ENCODE peak calls at places on chromosomes 6 and 20, in five cellular contexts. T is DMS153; H is mucosa of gallbladder; C is activated T-helper 1 cell treated with anti-CD3 and anti-CD28 coated beads, Interleukin-12 subunit alpha, Interleukin-12 subunit beta, Interleukin-2, Interleukin-4 antibody, amounts not matched to agents 30 ng/mL and 10 ng/mL and 1 ng/mL, durations not matched to agents 14 hours and 24 hours and 36 hours; B is stimulated activated CD4-positive, alpha-beta T cell treated with anti-CD3 and anti-CD28 coated beads, Interleukin-15, amount 100 ng/mL, for 1 hour. G is an unnamed sample.

GRCh38 chr6:36701401-36701991 is 3.9 kb downstream of the RAB44 start:
- DNase-seq in T (no peak), H (no peak), C (no peak), B (no peak), G (no peak)

GRCh38 chr6:11221623-11222384 is 10.7 kb downstream of the NEDD9 start:
- DNase-seq in T (no peak), H (no peak), C (no peak), B (no peak), G (no peak)

GRCh38 chr20:47534405-47534804 is 32.7 kb downstream of the NCOA3 start:
- DNase-seq in T (no peak), H (no peak), C (no peak), B (no peak), G (no peak)

GRCh38 chr6:117346142-117346930 is 79.4 kb downstream of the ROS1 start:
- DNase-seq in T (peak), H (no peak), C (no peak), B (no peak), G (no peak)

GRCh38 chr20:40689943-40690835 is 1.2 kb upstream of the MAFB start:
- DNase-seq in T (peak), H (peak), C (peak), B (no peak), G (peak)

GRCh38 chr6:39228111-39228971 is 934 bp downstream of the KCNK5 start:
- DNase-seq in T (no peak), H (no peak), C (no peak), B (no peak), G (no peak)

GRCh38 chr20:8018928-8019177 is 708 bp downstream of the TMX4 start:
- DNase-seq in T (peak), H (no peak), C (no peak), B (no peak), G (no peak)

GRCh38 chr6:98716341-98716740 is 118.0 kb upstream of the POU3F2 start:
- DNase-seq in T (peak), H (no peak), C (no peak), B (no peak), G (no peak)

GRCh38 chr6:123182998-123183397 is 187.0 kb downstream of the CLVS2 start:
- DNase-seq in T (no peak), H (no peak), C (no peak), B (no peak), G (no peak)

GRCh38 chr6:13678255-13678983 is 33.2 kb downstream of the RANBP9 start:
- DNase-seq in T (no peak), H (no peak), C (no peak), B (no peak), G (no peak)

GRCh38 chr6:131135244-131136020 is at the start of gene AKAP7:
- DNase-seq in T (no peak), H (peak), C (peak), B (peak), G (peak)

GRCh38 chr6:140542858-140543257 is 1168.4 kb upstream of the CITED2 start:
- DNase-seq in T (peak), H (no peak), C (no peak), B (no peak), G (no peak)

GRCh38 chr6:141866731-141867502 is 265.8 kb upstream of the GJE1 start:
- DNase-seq in T (no peak), H (no peak), C (no peak), B (no peak), G (no peak)

GRCh38 chr6:107965746-107966145 is 7.7 kb upstream of the SEC63 start:
- DNase-seq in T (no peak), H (no peak), C (no peak), B (no peak), G (no peak)

GRCh38 chr6:81995548-81996289 is 243.2 kb upstream of the TENT5A start:
- DNase-seq in T (peak), H (no peak), C (no peak), B (no peak), G (no peak)

GRCh38 chr20:49140834-49141233 is 47.3 kb downstream of the STAU1 start:
- DNase-seq in T (no peak), H (no peak), C (no peak), B (no peak), G (no peak)

GRCh38 chr6:159844737-159845645 is 44.9 kb downstream of the PNLDC1 start:
- DNase-seq in T (peak), H (no peak), C (no peak), B (no peak), G (no peak)

GRCh38 chr6:339480-339879 is 47.2 kb downstream of the DUSP22 start:
- DNase-seq in T (no peak), H (no peak), C (no peak), B (no peak), G (no peak)

GRCh38 chr6:150001295-150001990 is 23.9 kb downstream of the RAET1L start:
- DNase-seq in T (no peak), H (no peak), C (peak), B (no peak), G (no peak)

GRCh38 chr6:165266236-165267025 is 43.0 kb downstream of the C6orf118 start:
- DNase-seq in T (no peak), H (no peak), C (no peak), B (no peak), G (no peak)

GRCh38 chr20:37552415-37552814 is 24.7 kb upstream of the BLCAP start:
- DNase-seq in T (no peak), H (no peak), C (no peak), B (no peak), G (no peak)